ENCODE peak calls at places on chromosomes 2 and 18, in nine cellular contexts. J, U, T, E, Q, M, V, C and Y are unnamed samples.
A peak's percentile ranks its signal among the peaks of the same experiment; 100 is the strongest.

GRCh38 chr18:111292-112014 is 46.9 kb upstream of the USP14 start:
- DNase-seq in M (peak; percentile 85), E (peak; percentile 80), T (peak; percentile 43), V (no peak), J (peak; percentile 81), U (peak; percentile 59), C (peak; percentile 74), Q (peak; percentile 44), Y (peak; percentile 57)

GRCh38 chr2:78992807-78993517 is 32.5 kb upstream of the REG3G start:
- DNase-seq in E (peak; percentile 47), T (no peak), Q (no peak), U (no peak), J (no peak), C (peak; percentile 42), M (peak; percentile 89), V (no peak), Y (no peak)

GRCh38 chr2:121748202-121748601 is 7.2 kb upstream of the TSN start:
- DNase-seq in C (peak; percentile 30), U (peak; percentile 55), T (peak; percentile 65), E (peak; percentile 10), V (peak; percentile 10), Q (peak; percentile 61), J (no peak), M (peak; percentile 71), Y (peak; percentile 60)

GRCh38 chr2:208127090-208127489 is 2.5 kb downstream of the CRYGC start:
- DNase-seq in E (no peak), C (no peak), J (no peak), V (no peak), T (no peak), M (no peak), Q (no peak), U (no peak), Y (no peak)

GRCh38 chr2:102619414-102620319 is at the start of gene SLC9A2:
- DNase-seq in M (peak; percentile 82), U (no peak), E (peak; percentile 76), T (no peak), Q (peak; percentile 5), C (peak; percentile 78), V (no peak), J (no peak), Y (no peak)

GRCh38 chr2:199757466-199757865 is 93.5 kb downstream of the FTCDNL1 start:
- DNase-seq in E (peak; percentile 90), Q (peak; percentile 16), U (no peak), C (no peak), J (no peak), M (no peak), V (no peak), T (no peak), Y (peak; percentile 3)

GRCh38 chr2:42939411-42940206 is 147.2 kb upstream of the HAAO start:
- DNase-seq in J (no peak), T (no peak), Q (no peak), U (no peak), E (no peak), V (no peak), C (no peak), M (peak; percentile 54), Y (no peak)

GRCh38 chr18:75374466-75374865 is 53.0 kb downstream of the SMIM21 start:
- DNase-seq in E (no peak), Q (no peak), T (no peak), C (no peak), U (no peak), J (no peak), V (no peak), M (no peak), Y (no peak)

GRCh38 chr2:234904785-234905184 is 47.0 kb upstream of the SH3BP4 start:
- DNase-seq in C (no peak), V (no peak), M (no peak), J (no peak), T (no peak), U (no peak), E (no peak), Q (no peak), Y (no peak)

GRCh38 chr2:161136696-161137324 is 23.4 kb upstream of the TANK start:
- DNase-seq in M (no peak), C (peak; percentile 21), T (peak; percentile 73), E (no peak), Q (peak; percentile 51), V (peak; percentile 13), J (peak; percentile 37), U (no peak), Y (peak; percentile 75)

GRCh38 chr18:80157708-80158343 is 48.8 kb downstream of the ADNP2 start:
- DNase-seq in J (peak; percentile 55), V (peak; percentile 51), Q (peak; percentile 82), T (peak; percentile 89), M (peak; percentile 90), U (peak; percentile 57), C (peak; percentile 76), E (peak; percentile 88), Y (peak; percentile 85)

GRCh38 chr2:121694398-121695178 is 42.1 kb downstream of the NIFK start:
- DNase-seq in C (no peak), M (peak; percentile 76), V (no peak), Q (peak; percentile 66), T (peak; percentile 39), U (no peak), J (no peak), E (no peak), Y (peak; percentile 42)

GRCh38 chr2:237964578-237965404 is 2.0 kb upstream of the UBE2F start:
- DNase-seq in J (no peak), E (no peak), Q (peak; percentile 90), C (no peak), M (no peak), U (no peak), T (peak; percentile 31), V (no peak), Y (peak; percentile 96)

GRCh38 chr2:111708478-111708877 is 175.5 kb downstream of the ANAPC1 start:
- DNase-seq in V (no peak), C (no peak), U (no peak), M (no peak), Q (no peak), T (no peak), E (no peak), J (no peak), Y (no peak)

GRCh38 chr2:214730248-214730647 is 79.2 kb downstream of the BARD1 start:
- DNase-seq in U (no peak), J (no peak), M (no peak), T (peak; percentile 39), V (no peak), C (no peak), Q (peak; percentile 45), E (no peak), Y (peak; percentile 66)

GRCh38 chr2:39881494-39881893 is 102.4 kb upstream of the THUMPD2 start:
- DNase-seq in T (no peak), Q (no peak), J (no peak), U (no peak), E (no peak), M (no peak), V (no peak), C (no peak), Y (no peak)

GRCh38 chr2:85501244-85501643 is 37.7 kb upstream of the MAT2A start:
- DNase-seq in C (no peak), V (no peak), T (peak; percentile 57), J (no peak), M (peak; percentile 65), E (no peak), Q (no peak), U (peak; percentile 30), Y (peak; percentile 29)

GRCh38 chr2:221389909-221390308 is 182.2 kb downstream of the EPHA4 start:
- DNase-seq in E (peak; percentile 32), V (no peak), Q (no peak), M (no peak), T (no peak), U (no peak), C (no peak), J (no peak), Y (no peak)
- H3K4me3 ChIP-seq in E (no peak overlapping the region), V (no peak overlapping the region), Q (no peak overlapping the region), M (no peak overlapping the region), T (no peak overlapping the region), U (no peak overlapping the region), C (no peak overlapping the region), J (no peak overlapping the region), Y (no peak overlapping the region)

DNA sequence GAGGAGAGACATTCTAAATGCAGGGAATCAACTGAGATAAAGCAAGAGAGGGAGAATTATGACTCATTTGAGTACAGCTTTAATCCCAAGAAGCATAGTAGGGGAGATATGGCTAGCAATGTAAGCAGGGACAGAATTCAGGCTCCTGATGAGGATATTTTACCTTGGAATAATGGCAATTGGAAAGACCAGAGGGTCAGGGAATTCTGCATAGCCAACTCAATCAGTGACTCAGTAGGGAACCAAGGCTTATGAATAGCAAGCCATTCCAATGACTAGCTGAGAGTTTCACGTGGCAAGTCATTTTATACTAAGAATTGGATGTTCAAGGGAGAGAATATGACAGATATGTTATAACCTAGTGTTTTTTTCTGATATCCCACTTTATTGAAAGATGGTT is 563.8 kb upstream of the NETO1 start:
- DNase-seq in Q (no peak), V (no peak), T (no peak), C (no peak), J (no peak), M (no peak), U (no peak), E (no peak), Y (no peak)
- H3K4me3 ChIP-seq in Q (no peak overlapping the region), V (no peak overlapping the region), T (no peak overlapping the region), C (no peak overlapping the region), J (no peak overlapping the region), M (no peak overlapping the region), U (no peak overlapping the region), E (no peak overlapping the region), Y (no peak overlapping the region)

DNA sequence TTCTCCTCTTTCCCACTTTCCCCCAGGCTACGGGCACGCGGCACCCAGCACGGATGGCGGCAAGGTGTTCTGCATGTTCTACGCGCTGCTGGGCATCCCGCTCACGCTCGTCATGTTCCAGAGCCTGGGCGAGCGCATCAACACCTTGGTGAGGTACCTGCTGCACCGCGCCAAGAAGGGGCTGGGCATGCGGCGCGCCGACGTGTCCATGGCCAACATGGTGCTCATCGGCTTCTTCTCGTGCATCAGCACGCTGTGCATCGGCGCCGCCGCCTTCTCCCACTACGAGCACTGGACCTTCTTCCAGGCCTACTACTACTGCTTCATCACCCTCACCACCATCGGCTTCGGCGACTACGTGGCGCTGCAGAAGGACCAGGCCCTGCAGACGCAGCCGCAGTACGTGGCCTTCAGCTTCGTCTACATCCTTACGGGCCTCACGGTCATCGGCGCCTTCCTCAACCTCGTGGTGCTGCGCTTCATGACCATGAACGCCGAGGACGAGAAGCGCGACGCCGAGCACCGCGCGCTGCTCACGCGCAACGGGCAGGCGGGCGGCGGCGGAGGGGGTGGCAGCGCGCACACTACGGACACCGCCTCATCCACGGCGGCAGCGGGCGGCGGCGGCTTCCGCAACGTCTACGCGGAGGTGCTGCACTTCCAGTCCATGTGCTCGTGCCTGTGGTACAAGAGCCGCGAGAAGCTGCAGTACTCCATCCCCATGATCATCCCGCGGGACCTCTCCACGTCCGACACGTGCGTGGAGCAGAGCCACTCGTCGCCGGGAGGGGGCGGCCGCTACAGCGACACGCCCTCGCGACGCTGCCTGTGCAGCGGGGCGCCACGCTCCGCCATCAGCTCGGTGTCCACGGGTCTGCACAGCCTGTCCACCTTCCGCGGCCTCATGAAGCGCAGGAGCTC is 35.4 kb downstream of the KCNK3 start:
- DNase-seq in E (peak; percentile 25), J (peak; percentile 26), Q (peak; percentile 39), T (no peak), M (no peak), V (no peak), U (no peak), C (no peak), Y (no peak)
- H3K4me3 ChIP-seq in E (no peak overlapping the region), J (no peak overlapping the region), Q (no peak overlapping the region), T (no peak overlapping the region), M (no peak overlapping the region), V (no peak overlapping the region), U (no peak overlapping the region), C (no peak overlapping the region), Y (no peak overlapping the region)

GRCh38 chr2:105961599-105962146 is 217.0 kb downstream of the NCK2 start:
- DNase-seq in T (no peak), V (no peak), E (no peak), Q (no peak), J (no peak), C (no peak), U (no peak), M (peak; percentile 66), Y (no peak)
- H3K4me3 ChIP-seq in T (no peak overlapping the region), V (no peak overlapping the region), E (no peak overlapping the region), Q (no peak overlapping the region), J (no peak overlapping the region), C (no peak overlapping the region), U (no peak overlapping the region), M (no peak overlapping the region), Y (no peak overlapping the region)